ENCODE peak calls at places on chromosomes 4 and X, in seven cellular contexts. D is OCI-LY7, J is left lung, L is ovary, B is fibroblast of lung, E is lower lobe of right lung, O is PC-3. A is an unnamed sample.

GRCh38 chr4:26525751-26526150 is 35.5 kb upstream of the CCKAR start:
- DNase-seq in D (no peak), J (no peak), L (no peak), B (no peak), E (no peak), O (peak; percentile 24), A (no peak)

GRCh38 chr4:177484613-177485021 is 42.4 kb upstream of the AGA start:
- DNase-seq in D (no peak), J (no peak), L (no peak), B (peak; percentile 67), E (no peak), O (peak; percentile 59), A (no peak)

GRCh38 chr4:153684182-153685073 is at the start of gene TLR2:
- DNase-seq in D (no peak), J (peak; percentile 91), L (peak; percentile 38), B (no peak), E (peak; percentile 93), O (peak; percentile 43), A (peak; percentile 89)

GRCh38 chrX:66054978-66055377 is 15.1 kb upstream of the VSIG4 start:
- DNase-seq in D (no peak), J (no peak), L (no peak), B (no peak), E (no peak), O (no peak), A (no peak)

GRCh38 chrX:38816158-38816557 is 14.9 kb downstream of the MID1IP1 start:
- DNase-seq in D (no peak), J (no peak), L (no peak), B (no peak), E (no peak), O (no peak), A (no peak)

GRCh38 chr4:22688236-22688635 is 4.5 kb upstream of the GBA3 start:
- DNase-seq in D (no peak), J (no peak), L (no peak), B (no peak), E (no peak), O (no peak), A (no peak)

GRCh38 chr4:145776208-145776607 is 96.3 kb downstream of the C4orf51 start:
- DNase-seq in D (no peak), J (no peak), L (no peak), B (no peak), E (no peak), O (no peak), A (no peak)

GRCh38 chrX:22662776-22663175 is 337.0 kb upstream of the DDX53 start:
- DNase-seq in D (no peak), J (no peak), L (no peak), B (no peak), E (no peak), O (peak; percentile 78), A (no peak)

GRCh38 chr4:153232768-153233167 is 28.5 kb downstream of the TRIM2 start:
- DNase-seq in D (peak; percentile 30), J (peak; percentile 56), L (no peak), B (no peak), E (no peak), O (peak; percentile 38), A (peak; percentile 38)

GRCh38 chrX:113828470-113828869 is 755.4 kb upstream of the HTR2C start:
- DNase-seq in D (no peak), J (no peak), L (no peak), B (no peak), E (no peak), O (no peak), A (no peak)

GRCh38 chr4:185165605-185166063 is 22.6 kb downstream of the SLC25A4 start:
- DNase-seq in D (no peak), J (no peak), L (no peak), B (peak; percentile 86), E (no peak), O (no peak), A (no peak)
- H3K4me3 ChIP-seq in D (no peak overlapping the region), J (no peak overlapping the region), L (no peak overlapping the region), B (no peak overlapping the region), E (no peak overlapping the region), O (no peak overlapping the region), A (no peak overlapping the region)

DNA sequence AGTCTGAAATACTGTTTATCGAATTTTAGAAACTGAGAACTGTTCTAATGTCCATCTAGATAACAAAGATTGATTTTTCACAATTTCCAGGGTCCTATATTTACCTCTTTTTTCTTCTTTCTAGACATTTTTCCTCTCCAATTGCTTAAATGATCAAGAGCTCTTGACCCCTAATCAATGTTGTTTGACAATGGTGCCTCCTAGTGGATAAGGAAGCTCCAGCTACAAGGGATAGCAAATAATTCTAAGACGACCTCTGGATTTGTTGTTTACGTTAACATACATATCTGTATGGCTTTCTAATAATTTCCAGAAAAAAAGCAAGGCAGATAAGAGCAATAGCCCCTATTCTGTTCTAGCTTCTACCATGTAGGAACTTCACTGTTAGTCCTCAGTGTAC is 35.8 kb downstream of the GPR82 start:
- DNase-seq in D (peak; percentile 51), J (no peak), L (no peak), B (peak; percentile 67), E (no peak), O (peak; percentile 39), A (no peak)
- TF ChIP-seq CTCF in D (peak; percentile 81), J (peak; percentile 11), L (no peak), B (peak; percentile 58), E (peak; percentile 44), O (peak; percentile 68), A (peak; percentile 61)

GRCh38 chrX:45750639-45751038 is 550.0 kb upstream of the DIPK2B start:
- DNase-seq in D (no peak), J (no peak), L (no peak), B (no peak), E (no peak), O (no peak), A (no peak)

GRCh38 chrX:45748443-45748842 is 547.8 kb upstream of the DIPK2B start:
- DNase-seq in D (no peak), J (no peak), L (no peak), B (no peak), E (no peak), O (peak; percentile 25), A (no peak)

GRCh38 chrX:45749375-45749774 is 548.7 kb upstream of the DIPK2B start:
- DNase-seq in D (no peak), J (no peak), L (peak; percentile 24), B (peak; percentile 50), E (no peak), O (peak; percentile 60), A (no peak)

GRCh38 chrX:45747905-45748304 is 547.2 kb upstream of the DIPK2B start:
- DNase-seq in D (no peak), J (no peak), L (no peak), B (no peak), E (no peak), O (peak; percentile 7), A (no peak)

DNA sequence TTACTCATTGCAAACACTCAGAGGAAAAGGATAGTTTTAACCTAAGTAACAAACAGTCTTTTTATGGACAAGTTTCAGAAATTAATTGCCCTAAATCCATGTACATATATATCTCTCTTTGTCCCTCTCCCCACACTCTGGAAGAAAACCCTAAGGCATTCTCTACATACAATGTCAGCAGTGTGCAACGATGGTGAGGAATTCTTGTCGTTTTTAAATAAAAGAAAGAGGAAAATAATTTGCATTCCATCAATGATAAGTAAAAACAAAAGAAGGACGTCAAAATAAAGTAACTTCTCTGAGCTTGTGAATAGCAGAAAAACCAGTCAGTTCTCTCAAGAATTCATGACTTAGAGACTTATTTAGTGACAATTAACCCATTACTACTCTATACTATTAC is 550.5 kb upstream of the DIPK2B start:
- DNase-seq in D (no peak), J (no peak), L (no peak), B (no peak), E (no peak), O (no peak), A (no peak)
- H3K4me1 ChIP-seq in D (no peaks in the 10 kb centered on the region), J (peaks cover 5% of the 10 kb centered on the region), L (peaks cover 2% of the 10 kb centered on the region), B (peaks cover 17% of the 10 kb centered on the region), E (peaks cover 45% of the 10 kb centered on the region), O (peaks cover 90% of the 10 kb centered on the region), A (no peaks in the 10 kb centered on the region)

GRCh38 chr4:125316391-125316780 is 1.6 kb downstream of the FAT4 start:
- DNase-seq in D (no peak), J (peak; percentile 56), L (peak; percentile 29), B (no peak), E (peak; percentile 65), O (peak; percentile 7), A (peak; percentile 73)

GRCh38 chr4:125319311-125319710 is 4.6 kb downstream of the FAT4 start:
- DNase-seq in D (no peak), J (no peak), L (no peak), B (no peak), E (no peak), O (no peak), A (no peak)

GRCh38 chr4:125316781-125317525 is 2.2 kb downstream of the FAT4 start:
- DNase-seq in D (no peak), J (peak; percentile 33), L (peak; percentile 34), B (peak; percentile 42), E (peak; percentile 55), O (no peak), A (peak; percentile 68)

GRCh38 chr4:125315571-125316390 is 1.0 kb downstream of the FAT4 start:
- DNase-seq in D (no peak), J (peak; percentile 52), L (peak; percentile 58), B (peak; percentile 61), E (peak; percentile 49), O (peak; percentile 47), A (peak; percentile 66)

DNA sequence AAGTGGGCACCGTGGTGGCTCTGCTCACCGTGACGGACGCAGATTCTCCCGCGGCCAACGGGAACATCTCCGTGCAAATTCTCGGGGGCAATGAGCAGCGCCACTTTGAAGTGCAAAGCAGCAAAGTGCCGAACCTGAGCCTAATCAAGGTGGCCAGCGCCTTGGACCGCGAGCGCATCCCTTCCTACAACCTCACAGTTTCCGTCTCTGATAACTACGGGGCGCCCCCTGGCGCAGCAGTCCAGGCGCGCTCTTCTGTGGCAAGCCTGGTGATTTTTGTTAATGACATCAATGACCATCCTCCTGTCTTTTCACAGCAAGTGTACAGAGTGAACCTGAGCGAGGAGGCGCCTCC is 2.7 kb downstream of the FAT4 start:
- DNase-seq in D (no peak), J (peak; percentile 36), L (peak; percentile 43), B (peak; percentile 63), E (peak; percentile 52), O (no peak), A (peak; percentile 44)
- H3K4me3 ChIP-seq in D (no peak overlapping the region), J (peak overlapping the region; percentile 67), L (peak overlapping the region; percentile 76), B (peak overlapping the region; percentile 91), E (peak overlapping the region; percentile 72), O (no peak overlapping the region), A (peak overlapping the region; percentile 70)

DNA sequence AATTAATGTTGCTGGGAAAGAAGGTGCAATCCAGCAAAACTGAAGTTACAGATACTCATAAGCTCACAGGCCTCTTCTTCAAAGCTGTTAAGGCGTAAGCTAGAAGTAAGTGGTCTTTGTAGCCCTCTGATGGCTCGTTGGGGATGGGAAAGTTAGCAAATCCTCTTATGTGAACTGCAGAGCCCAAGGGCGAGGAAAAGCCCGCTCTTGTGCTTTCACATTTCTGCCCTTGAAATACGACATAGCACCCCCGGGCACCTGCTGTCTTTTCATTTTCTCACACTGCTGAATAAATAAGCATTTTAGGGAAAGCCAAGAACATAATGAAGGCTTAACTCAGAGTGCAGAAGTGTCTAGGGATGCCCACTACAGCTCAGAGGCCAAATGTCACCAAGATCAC is 73.1 kb upstream of the SORBS2 start:
- DNase-seq in D (no peak), J (no peak), L (no peak), B (no peak), E (no peak), O (no peak), A (no peak)
- TF ChIP-seq CTCF in D (no peak), J (no peak), L (no peak), B (no peak), E (no peak), O (no peak), A (no peak)

GRCh38 chrX:153952373-153953026 is 8.1 kb upstream of the RENBP start:
- DNase-seq in D (no peak), J (no peak), L (no peak), B (no peak), E (no peak), O (no peak), A (no peak)
- H3K4me1 ChIP-seq in D (no peaks in the 10 kb centered on the region), J (no peaks in the 10 kb centered on the region), L (peaks cover 4% of the 10 kb centered on the region), B (peaks cover 2% of the 10 kb centered on the region), E (peaks cover 5% of the 10 kb centered on the region), O (no peaks in the 10 kb centered on the region), A (no peaks in the 10 kb centered on the region)

GRCh38 chr4:53800741-53801140 is 209.5 kb upstream of the LNX1 start:
- DNase-seq in D (no peak), J (no peak), L (no peak), B (no peak), E (no peak), O (no peak), A (no peak)
- H3K4me3 ChIP-seq in D (no peak overlapping the region), J (no peak overlapping the region), L (no peak overlapping the region), B (no peak overlapping the region), E (no peak overlapping the region), O (no peak overlapping the region), A (no peak overlapping the region)

A was measured in right lobe of liver.